ENCODE peak calls at places on chromosomes 11 and 22, in seven cellular contexts. One of them, this sample, is unnamed.
A peak's percentile ranks its signal among the peaks of the same experiment; 100 is the strongest.

GRCh38 chr22:45887202-45888131 is 89.5 kb downstream of the WNT7B start:
- DNase-seq in brain microvascular endothelial cell: no peak
- DNase-seq in AG09319: no peak
- DNase-seq in erythroblast: no peak
- DNase-seq in activated T-cell treated with anti-CD3 and anti-CD28 coated beads, Interleukin-2, amount 50 U/mL, for 72 hours: no peak
- DNase-seq in activated gamma-delta T cell treated with Interleukin-2 at 50 U/mL for 16 hours: no peak
- DNase-seq in osteocyte: no peak
- DNase-seq in this sample: no peak

GRCh38 chr11:120184946-120185677 is 25.7 kb upstream of the OAF start:
- DNase-seq in brain microvascular endothelial cell: no peak
- DNase-seq in AG09319: no peak
- DNase-seq in erythroblast: no peak
- DNase-seq in activated T-cell treated with anti-CD3 and anti-CD28 coated beads, Interleukin-2, amount 50 U/mL, for 72 hours: no peak
- DNase-seq in activated gamma-delta T cell treated with Interleukin-2 at 50 U/mL for 16 hours: no peak
- DNase-seq in osteocyte: no peak
- DNase-seq in this sample: no peak

GRCh38 chr22:17303840-17304779 is 65.2 kb upstream of the CECR2 start:
- DNase-seq in brain microvascular endothelial cell: no peak
- DNase-seq in AG09319: no peak
- DNase-seq in erythroblast: no peak
- DNase-seq in activated T-cell treated with anti-CD3 and anti-CD28 coated beads, Interleukin-2, amount 50 U/mL, for 72 hours: peak; percentile 69
- DNase-seq in activated gamma-delta T cell treated with Interleukin-2 at 50 U/mL for 16 hours: no peak
- DNase-seq in osteocyte: no peak
- DNase-seq in this sample: no peak

GRCh38 chr11:8796926-8797325 is 114.1 kb upstream of the AKIP1 start:
- DNase-seq in brain microvascular endothelial cell: no peak
- DNase-seq in AG09319: no peak
- DNase-seq in erythroblast: no peak
- DNase-seq in activated T-cell treated with anti-CD3 and anti-CD28 coated beads, Interleukin-2, amount 50 U/mL, for 72 hours: no peak
- DNase-seq in activated gamma-delta T cell treated with Interleukin-2 at 50 U/mL for 16 hours: no peak
- DNase-seq in osteocyte: no peak
- DNase-seq in this sample: no peak

GRCh38 chr11:119374632-119375394 is 6.7 kb downstream of the USP2 start:
- DNase-seq in brain microvascular endothelial cell: no peak
- DNase-seq in AG09319: no peak
- DNase-seq in erythroblast: peak; percentile 37
- DNase-seq in activated T-cell treated with anti-CD3 and anti-CD28 coated beads, Interleukin-2, amount 50 U/mL, for 72 hours: no peak
- DNase-seq in activated gamma-delta T cell treated with Interleukin-2 at 50 U/mL for 16 hours: no peak
- DNase-seq in osteocyte: no peak
- DNase-seq in this sample: peak; percentile 88

GRCh38 chr11:85815186-85815911 is 4.4 kb upstream of the SYTL2 start:
- DNase-seq in brain microvascular endothelial cell: no peak
- DNase-seq in AG09319: peak; percentile 48
- DNase-seq in erythroblast: no peak
- DNase-seq in activated T-cell treated with anti-CD3 and anti-CD28 coated beads, Interleukin-2, amount 50 U/mL, for 72 hours: no peak
- DNase-seq in activated gamma-delta T cell treated with Interleukin-2 at 50 U/mL for 16 hours: no peak
- DNase-seq in osteocyte: no peak
- DNase-seq in this sample: no peak

GRCh38 chr11:8768625-8769333 is 86.2 kb downstream of the RPL27A start:
- DNase-seq in brain microvascular endothelial cell: peak; percentile 61
- DNase-seq in AG09319: peak; percentile 89
- DNase-seq in erythroblast: peak; percentile 93
- DNase-seq in activated T-cell treated with anti-CD3 and anti-CD28 coated beads, Interleukin-2, amount 50 U/mL, for 72 hours: no peak
- DNase-seq in activated gamma-delta T cell treated with Interleukin-2 at 50 U/mL for 16 hours: no peak
- DNase-seq in osteocyte: no peak
- DNase-seq in this sample: peak; percentile 30

GRCh38 chr22:27101288-27101687 is 443.9 kb downstream of the MIAT start:
- DNase-seq in brain microvascular endothelial cell: no peak
- DNase-seq in AG09319: no peak
- DNase-seq in erythroblast: no peak
- DNase-seq in activated T-cell treated with anti-CD3 and anti-CD28 coated beads, Interleukin-2, amount 50 U/mL, for 72 hours: no peak
- DNase-seq in activated gamma-delta T cell treated with Interleukin-2 at 50 U/mL for 16 hours: no peak
- DNase-seq in osteocyte: no peak
- DNase-seq in this sample: no peak

GRCh38 chr22:26536056-26536761 is 23.9 kb upstream of the TFIP11 start:
- DNase-seq in brain microvascular endothelial cell: no peak
- DNase-seq in AG09319: no peak
- DNase-seq in erythroblast: no peak
- DNase-seq in activated T-cell treated with anti-CD3 and anti-CD28 coated beads, Interleukin-2, amount 50 U/mL, for 72 hours: no peak
- DNase-seq in activated gamma-delta T cell treated with Interleukin-2 at 50 U/mL for 16 hours: no peak
- DNase-seq in osteocyte: no peak
- DNase-seq in this sample: no peak

GRCh38 chr11:75230621-75231020 is 10.0 kb upstream of the TPBGL start:
- DNase-seq in brain microvascular endothelial cell: no peak
- DNase-seq in AG09319: no peak
- DNase-seq in erythroblast: no peak
- DNase-seq in activated T-cell treated with anti-CD3 and anti-CD28 coated beads, Interleukin-2, amount 50 U/mL, for 72 hours: no peak
- DNase-seq in activated gamma-delta T cell treated with Interleukin-2 at 50 U/mL for 16 hours: no peak
- DNase-seq in osteocyte: no peak
- DNase-seq in this sample: no peak

This sample was measured in OCI-M1.